ENCODE peak calls at places on chromosomes 13 and 19, in six cellular contexts. R is SK-N-SH, B is H1, X is K562, A is HepG2, L is GM12878. F is an unnamed sample.

GRCh38 chr13:93963266-93964131 is 516.0 kb downstream of the DCT start:
- DNase-seq in R (no peak), B (no peak), X (no peak), A (peak; percentile 83), L (no peak), F (no peak)

GRCh38 chr19:3781603-3782002 is 4.6 kb downstream of the MATK start:
- DNase-seq in R (no peak), B (no peak), X (no peak), A (no peak), L (no peak), F (no peak)

GRCh38 chr19:38720559-38721236 is 23.6 kb downstream of the CAPN12 start:
- DNase-seq in R (no peak), B (no peak), X (no peak), A (no peak), L (no peak), F (no peak)

GRCh38 chr19:47691782-47692181 is 21.4 kb upstream of the EHD2 start:
- DNase-seq in R (no peak), B (no peak), X (no peak), A (no peak), L (no peak), F (no peak)

GRCh38 chr13:97539651-97540230 is 105.8 kb downstream of the RAP2A start:
- DNase-seq in R (no peak), B (no peak), X (no peak), A (no peak), L (no peak), F (no peak)

GRCh38 chr13:112143046-112143752 is 76.2 kb downstream of the SOX1 start:
- DNase-seq in R (no peak), B (no peak), X (no peak), A (no peak), L (no peak), F (no peak)

GRCh38 chr13:30027569-30028455 is 177.4 kb upstream of the UBL3 start:
- DNase-seq in R (no peak), B (no peak), X (no peak), A (no peak), L (no peak), F (no peak)

GRCh38 chr13:97256343-97256783 is 34.2 kb downstream of the MBNL2 start:
- DNase-seq in R (no peak), B (no peak), X (peak; percentile 38), A (peak; percentile 85), L (no peak), F (no peak)

GRCh38 chr13:103731959-103732358 is 665.7 kb upstream of the SLC10A2 start:
- DNase-seq in R (no peak), B (no peak), X (no peak), A (no peak), L (no peak), F (no peak)

GRCh38 chr13:43573361-43573740 is 213.4 kb downstream of the ENOX1 start:
- DNase-seq in R (no peak), B (no peak), X (no peak), A (no peak), L (no peak), F (no peak)

GRCh38 chr13:70568571-70568970 is 460.3 kb upstream of the KLHL1 start:
- DNase-seq in R (peak; percentile 21), B (no peak), X (peak; percentile 5), A (peak; percentile 25), L (peak; percentile 5), F (peak; percentile 32)

GRCh38 chr19:38703509-38703908 is 40.8 kb downstream of the CAPN12 start:
- DNase-seq in R (no peak), B (no peak), X (no peak), A (no peak), L (no peak), F (no peak)

GRCh38 chr13:49022472-49023144 is 46.9 kb downstream of the FNDC3A start:
- DNase-seq in R (no peak), B (no peak), X (no peak), A (no peak), L (no peak), F (no peak)

GRCh38 chr19:45769821-45770191 is 754 bp upstream of the SIX5 start:
- DNase-seq in R (no peak), B (no peak), X (peak; percentile 39), A (no peak), L (no peak), F (peak; percentile 45)

GRCh38 chr19:48734625-48735024 is 5.8 kb downstream of the RASIP1 start:
- DNase-seq in R (no peak), B (no peak), X (no peak), A (no peak), L (no peak), F (no peak)

GRCh38 chr19:47471381-47471732 is 336 bp downstream of the SLC8A2 start:
- DNase-seq in R (no peak), B (no peak), X (no peak), A (no peak), L (no peak), F (no peak)

GRCh38 chr13:101978546-101979315 is 423.1 kb downstream of the FGF14 start:
- DNase-seq in R (peak; percentile 42), B (no peak), X (no peak), A (no peak), L (no peak), F (no peak)

GRCh38 chr19:6588508-6589345 is 2.2 kb downstream of the CD70 start:
- DNase-seq in R (no peak), B (no peak), X (no peak), A (no peak), L (no peak), F (no peak)

GRCh38 chr19:5628919-5629481 is 6.1 kb downstream of the SAFB start:
- DNase-seq in R (no peak), B (no peak), X (no peak), A (no peak), L (no peak), F (no peak)

GRCh38 chr19:39150807-39151206 is 25.2 kb downstream of the PAK4 start:
- DNase-seq in R (no peak), B (no peak), X (no peak), A (no peak), L (no peak), F (no peak)

GRCh38 chr13:95956589-95957148 is 96.5 kb downstream of the UGGT2 start:
- DNase-seq in R (no peak), B (no peak), X (no peak), A (no peak), L (peak; percentile 21), F (no peak)

GRCh38 chr19:33100894-33101644 is 20.1 kb downstream of the GPATCH1 start:
- DNase-seq in R (no peak), B (no peak), X (peak; percentile 75), A (peak; percentile 97), L (no peak), F (no peak)

GRCh38 chr19:35468637-35469036 is 20.6 kb downstream of the FFAR2 start:
- DNase-seq in R (peak; percentile 45), B (no peak), X (peak; percentile 47), A (peak; percentile 54), L (peak; percentile 82), F (peak; percentile 73)

GRCh38 chr13:46603165-46603603 is 50.2 kb downstream of the LRCH1 start:
- DNase-seq in R (no peak), B (no peak), X (peak; percentile 12), A (peak; percentile 65), L (no peak), F (no peak)

GRCh38 chr19:9836021-9836420 is 903 bp downstream of the PIN1 start:
- DNase-seq in R (peak; percentile 41), B (no peak), X (peak; percentile 17), A (no peak), L (no peak), F (no peak)

GRCh38 chr13:73722120-73722519 is 412.1 kb downstream of the KLF12 start:
- DNase-seq in R (peak; percentile 29), B (no peak), X (no peak), A (peak; percentile 5), L (peak; percentile 39), F (no peak)

GRCh38 chr19:23762884-23763711 is 4.4 kb upstream of the ZNF681 start:
- DNase-seq in R (peak; percentile 87), B (peak; percentile 41), X (peak; percentile 88), A (no peak), L (peak; percentile 32), F (no peak)

GRCh38 chr13:76463314-76463713 is 422.9 kb downstream of the KCTD12 start:
- DNase-seq in R (no peak), B (no peak), X (no peak), A (no peak), L (no peak), F (no peak)

GRCh38 chr19:3275583-3276340 is 51.3 kb downstream of the CELF5 start:
- DNase-seq in R (peak; percentile 100), B (peak; percentile 93), X (peak; percentile 100), A (peak; percentile 77), L (peak; percentile 23), F (peak; percentile 48)

GRCh38 chr13:76745246-76746200 is 140.7 kb downstream of the KCTD12 start:
- DNase-seq in R (no peak), B (no peak), X (no peak), A (no peak), L (peak; percentile 59), F (peak; percentile 82)

DNA sequence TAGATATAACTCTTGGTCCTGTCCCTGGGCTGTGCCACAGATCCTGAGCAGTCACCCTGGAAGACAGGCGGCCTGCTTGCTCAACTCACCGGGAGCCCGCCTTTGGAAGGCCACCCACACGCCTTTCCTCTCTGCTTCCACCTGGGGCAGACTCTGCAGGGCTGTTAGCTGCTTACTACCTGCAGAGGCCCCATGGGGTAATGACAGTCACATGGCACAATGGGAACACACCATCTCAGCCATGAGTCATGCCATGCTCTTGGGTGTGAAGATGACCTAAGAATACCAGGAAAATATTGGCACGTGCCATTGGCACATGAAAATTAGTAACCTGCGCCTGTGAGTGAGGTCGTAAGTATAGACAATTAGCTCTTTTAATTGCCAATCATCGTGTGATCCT is 108.6 kb downstream of the COL4A2 start:
- DNase-seq in R (no peak), B (peak; percentile 15), X (peak; percentile 8), A (peak; percentile 17), L (no peak), F (no peak)
- TF ChIP-seq GABPA in R (no peak), B (no peak), X (no peak), A (no peak), L (no peak), F (no peak)

GRCh38 chr19:1469200-1469935 is 9.6 kb downstream of the C19orf25 start:
- DNase-seq in R (no peak), B (no peak), X (no peak), A (no peak), L (no peak), F (no peak)
- TF ChIP-seq POLR2AphosphoS5 in R (no peak), B (no peak), X (no peak), A (no peak), L (no peak), F (no peak)

GRCh38 chr13:40064723-40065122 is 409.3 kb downstream of the COG6 start:
- DNase-seq in R (no peak), B (no peak), X (no peak), A (no peak), L (no peak), F (no peak)
- TF ChIP-seq GABPA in R (no peak), B (no peak), X (no peak), A (no peak), L (no peak), F (no peak)

GRCh38 chr19:14107581-14108461 is 9.7 kb downstream of the PRKACA start:
- DNase-seq in R (no peak), B (no peak), X (no peak), A (no peak), L (no peak), F (no peak)
- TF ChIP-seq POLR2AphosphoS5 in R (no peak), B (no peak), X (no peak), A (no peak), L (no peak), F (no peak)